ENCODE peak calls at places on chromosome 1, in four cellular contexts. V is D341Med; W is PC-3; I is naive thymus-derived CD4-positive, alpha-beta T cell. Y is an unnamed sample.

GRCh38 chr1:18575620-18576019 is 55.0 kb upstream of the PAX7 start:
- DNase-seq in V (peak), W (peak), I (no peak), Y (peak)

GRCh38 chr1:170513138-170513537 is 18.8 kb upstream of the GORAB start:
- DNase-seq in V (no peak), W (no peak), I (no peak), Y (no peak)

GRCh38 chr1:31977361-31978131 is 36.1 kb upstream of the KHDRBS1 start:
- DNase-seq in V (peak), W (peak), I (no peak), Y (no peak)

GRCh38 chr1:222634180-222635013 is 16.5 kb downstream of the MIA3 start:
- DNase-seq in V (peak), W (peak), I (peak), Y (peak)

GRCh38 chr1:21268281-21269239 is 21.7 kb downstream of the ECE1 start:
- DNase-seq in V (no peak), W (no peak), I (no peak), Y (no peak)

GRCh38 chr1:226942392-226942791 is 2.3 kb downstream of the COQ8A start:
- DNase-seq in V (no peak), W (no peak), I (no peak), Y (no peak)

GRCh38 chr1:26378088-26378878 is 5.7 kb upstream of the ZNF683 start:
- DNase-seq in V (no peak), W (peak), I (peak), Y (peak)

GRCh38 chr1:187396226-187396625 is 567.5 kb downstream of the PLA2G4A start:
- DNase-seq in V (no peak), W (no peak), I (no peak), Y (no peak)

GRCh38 chr1:109644670-109645069 is 11.2 kb upstream of the GSTM4 start:
- DNase-seq in V (no peak), W (no peak), I (no peak), Y (no peak)

Y was measured in CD4-positive, CD25-positive, alpha-beta regulatory T cell.